ENCODE peak calls at places on chromosome 13, in five cellular contexts. One of them, this sample, is unnamed.

GRCh38 chr13:113565526-113566226 is 18.9 kb upstream of the TFDP1 start:
- DNase-seq in fibroblast of lung: no peak
- DNase-seq in left ventricle myocardium inferior: no peak
- DNase-seq in PC-9: peak
- DNase-seq in IMR-90: no peak
- DNase-seq in this sample: no peak

GRCh38 chr13:34647379-34647778 is 294.7 kb upstream of the NBEA start:
- DNase-seq in left ventricle myocardium inferior: no peak
- DNase-seq in PC-9: peak
- DNase-seq in fibroblast of lung: no peak
- DNase-seq in IMR-90: no peak
- DNase-seq in this sample: no peak

GRCh38 chr13:49046002-49046401 is 70.3 kb downstream of the FNDC3A start:
- DNase-seq in IMR-90: peak
- DNase-seq in left ventricle myocardium inferior: no peak
- DNase-seq in fibroblast of lung: peak
- DNase-seq in PC-9: no peak
- DNase-seq in this sample: no peak

GRCh38 chr13:33639640-33640080 is 178.3 kb upstream of the RFC3 start:
- DNase-seq in PC-9: peak
- DNase-seq in IMR-90: no peak
- DNase-seq in left ventricle myocardium inferior: no peak
- DNase-seq in fibroblast of lung: no peak
- DNase-seq in this sample: no peak

GRCh38 chr13:28609936-28610335 is 49.0 kb upstream of the POMP start:
- DNase-seq in fibroblast of lung: peak
- DNase-seq in IMR-90: peak
- DNase-seq in left ventricle myocardium inferior: no peak
- DNase-seq in PC-9: no peak
- DNase-seq in this sample: no peak

GRCh38 chr13:21361706-21362105 is 97.4 kb downstream of the ZDHHC20 start:
- DNase-seq in IMR-90: no peak
- DNase-seq in left ventricle myocardium inferior: no peak
- DNase-seq in fibroblast of lung: no peak
- DNase-seq in PC-9: no peak
- DNase-seq in this sample: no peak

GRCh38 chr13:35157143-35157755 is 215.2 kb downstream of the NBEA start:
- DNase-seq in fibroblast of lung: peak
- DNase-seq in PC-9: no peak
- DNase-seq in left ventricle myocardium inferior: no peak
- DNase-seq in IMR-90: peak
- DNase-seq in this sample: peak

GRCh38 chr13:95275322-95276118 is 25.7 kb downstream of the ABCC4 start:
- DNase-seq in PC-9: peak
- DNase-seq in fibroblast of lung: peak
- DNase-seq in left ventricle myocardium inferior: no peak
- DNase-seq in IMR-90: no peak
- DNase-seq in this sample: no peak

GRCh38 chr13:44396963-44397580 is 23.4 kb downstream of the SERP2 start:
- DNase-seq in IMR-90: peak
- DNase-seq in fibroblast of lung: peak
- DNase-seq in left ventricle myocardium inferior: peak
- DNase-seq in PC-9: no peak
- DNase-seq in this sample: peak

GRCh38 chr13:105343134-105343806 is 1192.2 kb downstream of the EFNB2 start:
- DNase-seq in fibroblast of lung: peak
- DNase-seq in PC-9: no peak
- DNase-seq in left ventricle myocardium inferior: no peak
- DNase-seq in IMR-90: peak
- DNase-seq in this sample: no peak

GRCh38 chr13:36051082-36051481 is 80.1 kb downstream of the DCLK1 start:
- DNase-seq in left ventricle myocardium inferior: no peak
- DNase-seq in PC-9: no peak
- DNase-seq in fibroblast of lung: no peak
- DNase-seq in IMR-90: no peak
- DNase-seq in this sample: no peak

DNA sequence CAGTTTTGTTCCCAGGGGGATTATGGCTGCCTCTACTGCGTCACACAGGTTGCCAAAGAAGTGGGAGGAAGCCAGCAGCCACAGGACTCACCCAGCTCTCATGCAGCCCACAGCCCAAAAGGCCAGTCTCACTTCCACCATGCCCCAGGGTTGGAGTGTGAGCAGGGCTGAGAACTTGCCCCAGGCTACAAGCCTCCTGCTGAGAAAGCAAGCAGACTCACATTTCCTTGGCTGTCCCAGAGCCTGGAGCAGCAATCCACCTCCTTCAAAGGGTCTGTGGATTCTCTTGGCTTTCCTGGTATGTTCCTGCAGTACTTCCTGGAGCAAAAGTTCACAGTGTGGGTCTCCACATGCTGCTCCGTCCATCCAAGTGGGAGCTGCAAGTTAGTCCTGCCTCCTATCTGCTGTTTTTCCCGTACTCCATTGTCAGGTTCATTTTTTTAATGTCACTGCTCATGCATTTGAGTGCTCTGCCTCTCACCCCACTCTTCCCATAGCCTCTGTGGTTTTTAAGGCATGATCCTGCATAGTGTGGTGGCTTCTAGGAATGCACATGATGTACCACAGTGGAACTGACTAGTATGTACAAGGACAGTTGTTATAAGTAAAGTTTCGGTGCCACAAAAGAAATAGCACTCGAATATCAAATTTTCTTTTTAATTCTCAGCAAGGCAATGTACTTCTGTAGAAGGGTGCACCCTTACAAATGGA is 56.2 kb upstream of the ARHGEF7 start:
- DNase-seq in fibroblast of lung: no peak
- DNase-seq in PC-9: peak
- DNase-seq in left ventricle myocardium inferior: no peak
- DNase-seq in IMR-90: no peak
- DNase-seq in this sample: no peak
- H3K27ac ChIP-seq in fibroblast of lung: no peak
- H3K27ac ChIP-seq in PC-9: no peak
- H3K27ac ChIP-seq in left ventricle myocardium inferior: no peak
- H3K27ac ChIP-seq in IMR-90: no peak
- H3K27ac ChIP-seq in this sample: no peak

GRCh38 chr13:98293103-98293502 is 116.0 kb upstream of the RNF113B start:
- DNase-seq in left ventricle myocardium inferior: no peak
- DNase-seq in IMR-90: no peak
- DNase-seq in PC-9: no peak
- DNase-seq in fibroblast of lung: no peak
- DNase-seq in this sample: no peak
- H3K27ac ChIP-seq in left ventricle myocardium inferior: no peak
- H3K27ac ChIP-seq in IMR-90: peak
- H3K27ac ChIP-seq in PC-9: no peak
- H3K27ac ChIP-seq in fibroblast of lung: no peak
- H3K27ac ChIP-seq in this sample: no peak

DNA sequence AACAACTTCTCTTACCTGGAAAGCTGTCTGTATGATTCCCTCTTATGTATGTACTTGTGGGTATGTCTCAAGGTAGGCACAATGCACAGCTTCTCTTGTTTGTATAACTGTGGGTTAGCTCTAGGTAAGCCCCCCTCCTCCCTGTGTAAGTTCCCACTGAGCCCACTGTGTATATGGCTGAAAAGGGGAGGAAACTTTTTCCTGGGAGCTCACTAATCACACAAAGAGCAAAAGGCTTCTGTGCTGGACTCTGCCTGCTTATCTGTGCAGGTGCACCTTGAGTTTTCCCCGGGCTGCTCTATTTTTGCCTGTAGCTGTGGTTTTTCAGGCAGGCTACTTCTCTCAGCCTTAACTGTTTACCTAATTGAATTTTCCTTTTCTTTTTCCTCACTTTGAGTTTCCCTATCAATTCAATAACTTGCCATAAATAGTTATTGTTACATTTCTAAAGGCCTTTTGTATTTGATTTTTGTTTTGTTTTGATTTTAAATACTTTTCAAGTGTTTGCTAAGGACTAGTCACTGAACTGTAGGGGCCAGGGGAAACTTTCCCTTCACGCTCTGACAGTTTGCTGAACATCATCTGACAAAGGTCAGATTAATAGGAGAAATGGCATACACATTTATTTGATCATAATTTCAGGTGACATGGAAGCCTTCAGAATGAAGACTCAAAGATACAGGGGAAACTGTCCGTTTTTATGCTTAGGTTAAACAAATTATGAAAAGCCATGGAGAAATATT is 423.5 kb upstream of the ATXN8OS start:
- DNase-seq in fibroblast of lung: no peak
- DNase-seq in IMR-90: no peak
- DNase-seq in left ventricle myocardium inferior: no peak
- DNase-seq in PC-9: no peak
- DNase-seq in this sample: no peak
- H3K27ac ChIP-seq in fibroblast of lung: no peak
- H3K27ac ChIP-seq in IMR-90: no peak
- H3K27ac ChIP-seq in left ventricle myocardium inferior: no peak
- H3K27ac ChIP-seq in PC-9: no peak
- H3K27ac ChIP-seq in this sample: no peak

GRCh38 chr13:41193469-41193868 is 900 bp downstream of the KBTBD7 start:
- DNase-seq in IMR-90: no peak
- DNase-seq in PC-9: no peak
- DNase-seq in fibroblast of lung: no peak
- DNase-seq in left ventricle myocardium inferior: no peak
- DNase-seq in this sample: no peak
- H3K27ac ChIP-seq in IMR-90: peak
- H3K27ac ChIP-seq in PC-9: no peak
- H3K27ac ChIP-seq in fibroblast of lung: no peak
- H3K27ac ChIP-seq in left ventricle myocardium inferior: peak
- H3K27ac ChIP-seq in this sample: no peak

GRCh38 chr13:72463561-72463960 is 263.9 kb downstream of the MZT1 start:
- DNase-seq in IMR-90: no peak
- DNase-seq in fibroblast of lung: peak
- DNase-seq in left ventricle myocardium inferior: no peak
- DNase-seq in PC-9: no peak
- DNase-seq in this sample: no peak
- H3K27ac ChIP-seq in IMR-90: no peak
- H3K27ac ChIP-seq in fibroblast of lung: no peak
- H3K27ac ChIP-seq in left ventricle myocardium inferior: peak
- H3K27ac ChIP-seq in PC-9: no peak
- H3K27ac ChIP-seq in this sample: no peak

GRCh38 chr13:50998326-50998725 is 88.7 kb downstream of the RNASEH2B start:
- DNase-seq in left ventricle myocardium inferior: no peak
- DNase-seq in IMR-90: no peak
- DNase-seq in PC-9: no peak
- DNase-seq in fibroblast of lung: no peak
- DNase-seq in this sample: no peak

GRCh38 chr13:50994651-50995050 is 85.1 kb downstream of the RNASEH2B start:
- DNase-seq in fibroblast of lung: no peak
- DNase-seq in IMR-90: no peak
- DNase-seq in PC-9: no peak
- DNase-seq in left ventricle myocardium inferior: no peak
- DNase-seq in this sample: peak

GRCh38 chr13:50993908-50994307 is 84.3 kb downstream of the RNASEH2B start:
- DNase-seq in PC-9: no peak
- DNase-seq in left ventricle myocardium inferior: no peak
- DNase-seq in fibroblast of lung: no peak
- DNase-seq in IMR-90: no peak
- DNase-seq in this sample: no peak

GRCh38 chr13:50993371-50993770 is 83.8 kb downstream of the RNASEH2B start:
- DNase-seq in left ventricle myocardium inferior: no peak
- DNase-seq in IMR-90: no peak
- DNase-seq in fibroblast of lung: no peak
- DNase-seq in PC-9: no peak
- DNase-seq in this sample: peak

DNA sequence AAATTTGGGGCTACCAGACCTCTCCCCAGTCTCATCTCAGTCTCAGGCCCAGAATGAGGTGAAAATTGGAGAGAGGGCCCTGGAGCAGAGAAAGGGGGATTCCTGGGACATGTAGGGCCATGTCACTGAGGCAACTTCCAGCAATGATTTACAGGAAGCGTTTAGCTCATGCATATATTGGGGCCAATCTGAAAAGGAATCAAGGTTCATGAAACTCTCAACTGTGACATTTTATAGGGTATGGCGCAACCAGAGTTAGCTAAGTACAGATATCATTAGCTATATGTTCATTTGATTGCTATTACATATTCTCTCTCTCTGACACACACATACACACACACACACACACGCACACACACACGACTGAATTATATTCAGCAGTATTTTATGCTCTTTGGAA is 86.3 kb downstream of the RNASEH2B start:
- DNase-seq in PC-9: no peak
- DNase-seq in fibroblast of lung: no peak
- DNase-seq in IMR-90: no peak
- DNase-seq in left ventricle myocardium inferior: no peak
- DNase-seq in this sample: no peak
- H3K27ac ChIP-seq in PC-9: no peak
- H3K27ac ChIP-seq in fibroblast of lung: no peak
- H3K27ac ChIP-seq in IMR-90: no peak
- H3K27ac ChIP-seq in left ventricle myocardium inferior: no peak
- H3K27ac ChIP-seq in this sample: no peak